ENCODE peak calls at places on chromosomes 4 and X, in six cellular contexts. P is CD8-positive, alpha-beta T cell; J is naive thymus-derived CD4-positive, alpha-beta T cell; Z is colonic mucosa; B is skeletal muscle cell; Q is astrocyte of the spinal cord. Y is an unnamed sample.

GRCh38 chr4:177480796-177481195 is 38.6 kb upstream of the AGA start:
- DNase-seq in P (no peak), B (no peak), Z (no peak), J (no peak), Q (peak), Y (no peak)

GRCh38 chr4:48906283-48907173 is at the start of gene OCIAD2:
- DNase-seq in P (peak), J (peak), B (no peak), Q (peak), Z (peak), Y (peak)

GRCh38 chr4:7845493-7846124 is 94.1 kb downstream of the AFAP1 start:
- DNase-seq in Q (peak), J (no peak), P (peak), Z (no peak), B (no peak), Y (peak)

GRCh38 chrX:108216862-108217571 is 125.4 kb downstream of the ATG4A start:
- DNase-seq in B (no peak), Z (no peak), Q (no peak), J (no peak), P (no peak), Y (no peak)

GRCh38 chrX:68462653-68463052 is 29.4 kb upstream of the OPHN1 start:
- DNase-seq in J (no peak), Z (no peak), P (no peak), Q (peak), B (peak), Y (peak)

GRCh38 chrX:124239911-124240310 is 92.5 kb upstream of the TEX13D start:
- DNase-seq in Q (no peak), B (no peak), P (peak), Z (no peak), J (peak), Y (no peak)

GRCh38 chrX:130057209-130057608 is 53.1 kb downstream of the ELF4 start:
- DNase-seq in B (no peak), Z (no peak), J (no peak), P (no peak), Q (no peak), Y (peak)

GRCh38 chrX:53441531-53442321 is 7.6 kb upstream of the HSD17B10 start:
- DNase-seq in B (no peak), Q (peak), J (peak), Z (peak), P (peak), Y (peak)

GRCh38 chr4:121307441-121308327 is 73.1 kb downstream of the QRFPR start:
- DNase-seq in Q (peak), P (no peak), Z (peak), B (peak), J (no peak), Y (peak)

GRCh38 chrX:67543818-67544217 is at the start of gene AR:
- DNase-seq in B (peak), J (no peak), Z (peak), Q (peak), P (no peak), Y (peak)

GRCh38 chr4:96326846-96327245 is 487.0 kb downstream of the PDHA2 start:
- DNase-seq in Z (no peak), B (no peak), P (no peak), J (no peak), Q (peak), Y (no peak)

GRCh38 chr4:119597377-119597776 is 31.2 kb downstream of the PDE5A start:
- DNase-seq in B (peak), Q (no peak), Z (no peak), J (no peak), P (no peak), Y (no peak)
- H3K4me3 ChIP-seq in B (no peak), Q (no peak), Z (no peak), J (no peak), P (no peak), Y (no peak)

GRCh38 chrX:104310657-104311056 is 55.9 kb upstream of the ESX1 start:
- DNase-seq in Q (no peak), J (no peak), B (no peak), Z (no peak), P (no peak), Y (no peak)

GRCh38 chrX:104307341-104307740 is 52.6 kb upstream of the ESX1 start:
- DNase-seq in P (no peak), J (no peak), B (no peak), Q (no peak), Z (no peak), Y (no peak)

GRCh38 chrX:104306180-104306579 is 51.4 kb upstream of the ESX1 start:
- DNase-seq in Q (no peak), B (no peak), Z (no peak), J (no peak), P (no peak), Y (no peak)

GRCh38 chrX:104309169-104309568 is 54.4 kb upstream of the ESX1 start:
- DNase-seq in J (no peak), B (no peak), Q (no peak), Z (no peak), P (no peak), Y (no peak)

GRCh38 chrX:104310084-104310483 is 55.4 kb upstream of the ESX1 start:
- DNase-seq in P (no peak), J (no peak), B (no peak), Q (peak), Z (no peak), Y (no peak)
- H3K4me3 ChIP-seq in P (no peak), J (no peak), B (peak), Q (peak), Z (no peak), Y (no peak)

GRCh38 chr4:125624951-125625350 is 310.2 kb downstream of the FAT4 start:
- DNase-seq in P (no peak), B (no peak), J (no peak), Q (no peak), Z (no peak), Y (no peak)

GRCh38 chr4:125620066-125620850 is 305.5 kb downstream of the FAT4 start:
- DNase-seq in P (no peak), Z (no peak), J (no peak), B (no peak), Q (peak), Y (no peak)
- H3K4me3 ChIP-seq in P (no peak), Z (no peak), J (no peak), B (peak), Q (no peak), Y (no peak)

GRCh38 chr4:1217366-1217765 is 31.6 kb downstream of the CTBP1 start:
- DNase-seq in Z (no peak), P (no peak), Q (no peak), B (no peak), J (no peak), Y (no peak)
- H3K4me3 ChIP-seq in Z (no peak), P (peak), Q (no peak), B (no peak), J (peak), Y (no peak)

GRCh38 chrX:8731579-8732395 is at the start of gene ANOS1:
- DNase-seq in B (no peak), Z (no peak), Q (peak), J (no peak), P (no peak), Y (peak)
- H3K4me3 ChIP-seq in B (peak), Z (peak), Q (peak), J (no peak), P (no peak), Y (peak)

Y was measured in endodermal cell.